ENCODE peak calls at places on chromosomes 1 and 21, in four cellular contexts. I, X, D and B are unnamed samples.

GRCh38 chr1:156586892-156587477 is 4.6 kb upstream of the NAXE start:
- DNase-seq in X (no peak), I (no peak), D (no peak), B (no peak)

GRCh38 chr1:56473582-56474270 is 105.6 kb downstream of the PLPP3 start:
- DNase-seq in I (no peak), D (no peak), X (no peak), B (no peak)

GRCh38 chr1:157156058-157156541 is 17.9 kb upstream of the ETV3 start:
- DNase-seq in X (peak), D (peak), I (no peak), B (peak)

GRCh38 chr1:223525957-223526356 is 132.7 kb downstream of the CCDC185 start:
- DNase-seq in I (no peak), D (no peak), X (no peak), B (no peak)

GRCh38 chr1:240014051-240014450 is 77.6 kb upstream of the FMN2 start:
- DNase-seq in D (no peak), X (no peak), I (no peak), B (no peak)

GRCh38 chr1:81802601-81803422 is 2.1 kb downstream of the ADGRL2 start:
- DNase-seq in I (no peak), D (peak), X (peak), B (peak)

GRCh38 chr1:147223740-147224615 is 1.2 kb downstream of the FMO5 start:
- DNase-seq in X (no peak), D (no peak), I (no peak), B (no peak)

GRCh38 chr21:44267655-44268142 is 6.0 kb upstream of the DNMT3L start:
- DNase-seq in D (no peak), I (no peak), X (no peak), B (no peak)

GRCh38 chr1:178310685-178311105 is 186.1 kb downstream of the CLEC20A start:
- DNase-seq in I (peak), X (peak), D (peak), B (peak)

GRCh38 chr1:19250629-19251304 is 557 bp downstream of the EMC1 start:
- DNase-seq in I (no peak), X (peak), D (no peak), B (no peak)

GRCh38 chr1:68128157-68128556 is 77.7 kb upstream of the DIRAS3 start:
- DNase-seq in D (no peak), X (no peak), I (no peak), B (no peak)